ENCODE peak calls at places on chromosomes 3 and 15, in six cellular contexts. J is HepG2, I is GM12878, B is HCT116, Q is K562, E is H1. N is an unnamed sample.

GRCh38 chr3:194032828-194033435 is 103.0 kb upstream of the HES1 start:
- DNase-seq in J (no peak), I (no peak), B (no peak), Q (no peak), E (no peak), N (no peak)

GRCh38 chr3:64445318-64446300 is 220.3 kb upstream of the PRICKLE2 start:
- DNase-seq in J (no peak), I (no peak), B (no peak), Q (peak; percentile 5), E (peak; percentile 54), N (peak; percentile 51)

GRCh38 chr3:138417559-138417982 is 16.8 kb upstream of the ESYT3 start:
- DNase-seq in J (peak; percentile 82), I (no peak), B (peak; percentile 77), Q (peak; percentile 67), E (peak; percentile 79), N (peak; percentile 93)

GRCh38 chr15:45669422-45669821 is 34.6 kb downstream of the SQOR start:
- DNase-seq in J (no peak), I (no peak), B (no peak), Q (no peak), E (no peak), N (no peak)

GRCh38 chr3:55296035-55296434 is 191.1 kb downstream of the WNT5A start:
- DNase-seq in J (no peak), I (no peak), B (no peak), Q (no peak), E (no peak), N (no peak)

GRCh38 chr15:29511663-29512062 is 242.0 kb upstream of the NSMCE3 start:
- DNase-seq in J (no peak), I (no peak), B (no peak), Q (no peak), E (no peak), N (no peak)

GRCh38 chr15:28992996-28993719 is 107.4 kb downstream of the APBA2 start:
- DNase-seq in J (no peak), I (no peak), B (no peak), Q (no peak), E (no peak), N (no peak)

GRCh38 chr3:23501201-23501824 is 298.2 kb downstream of the UBE2E2 start:
- DNase-seq in J (no peak), I (no peak), B (no peak), Q (no peak), E (no peak), N (no peak)

GRCh38 chr15:45469429-45469828 is 53.1 kb downstream of the SLC30A4 start:
- DNase-seq in J (no peak), I (no peak), B (no peak), Q (no peak), E (no peak), N (no peak)

GRCh38 chr15:48645558-48646330 is at the start of gene FBN1:
- DNase-seq in J (peak; percentile 15), I (peak; percentile 33), B (no peak), Q (no peak), E (peak; percentile 39), N (peak; percentile 69)

GRCh38 chr3:188832961-188833615 is 338.7 kb upstream of the TPRG1 start:
- DNase-seq in J (no peak), I (no peak), B (no peak), Q (no peak), E (no peak), N (no peak)

GRCh38 chr3:13199899-13200451 is 126.7 kb upstream of the IQSEC1 start:
- DNase-seq in J (no peak), I (no peak), B (no peak), Q (no peak), E (no peak), N (no peak)

GRCh38 chr3:86845731-86846130 is 145.2 kb downstream of the VGLL3 start:
- DNase-seq in J (no peak), I (no peak), B (no peak), Q (no peak), E (no peak), N (no peak)

GRCh38 chr15:87744815-87745214 is 511.7 kb downstream of the NTRK3 start:
- DNase-seq in J (no peak), I (no peak), B (no peak), Q (no peak), E (no peak), N (no peak)

GRCh38 chr15:82810863-82811421 is 1.5 kb downstream of the WHAMM start:
- DNase-seq in J (no peak), I (peak; percentile 45), B (no peak), Q (no peak), E (no peak), N (no peak)

GRCh38 chr15:92655178-92655995 is at the start of gene FAM174B:
- DNase-seq in J (no peak), I (no peak), B (no peak), Q (no peak), E (no peak), N (peak; percentile 49)

GRCh38 chr3:7194081-7194835 is 333.3 kb downstream of the GRM7 start:
- DNase-seq in J (no peak), I (no peak), B (no peak), Q (no peak), E (no peak), N (no peak)

GRCh38 chr15:40182358-40183029 is 21.6 kb downstream of the BUB1B start:
- DNase-seq in J (no peak), I (no peak), B (no peak), Q (no peak), E (no peak), N (no peak)

GRCh38 chr3:110234831-110235230 is 836.8 kb upstream of the NECTIN3 start:
- DNase-seq in J (no peak), I (no peak), B (no peak), Q (no peak), E (no peak), N (no peak)

GRCh38 chr3:111619833-111620232 is 24.7 kb upstream of the ZBED2 start:
- DNase-seq in J (no peak), I (no peak), B (no peak), Q (no peak), E (no peak), N (no peak)

GRCh38 chr15:25136119-25136518 is 181.3 kb downstream of the SNRPN start:
- DNase-seq in J (peak; percentile 2), I (no peak), B (no peak), Q (peak; percentile 7), E (no peak), N (peak; percentile 32)

GRCh38 chr3:71689305-71689704 is 35.9 kb downstream of the EIF4E3 start:
- DNase-seq in J (no peak), I (no peak), B (no peak), Q (no peak), E (no peak), N (no peak)

GRCh38 chr3:140529096-140529495 is 148.8 kb upstream of the TRIM42 start:
- DNase-seq in J (no peak), I (no peak), B (no peak), Q (no peak), E (no peak), N (peak; percentile 3)

GRCh38 chr15:44535509-44536297 is 1.2 kb upstream of the EIF3J start:
- DNase-seq in J (peak; percentile 15), I (no peak), B (no peak), Q (no peak), E (no peak), N (no peak)

GRCh38 chr3:21954709-21955108 is 203.7 kb upstream of the ZNF385D start:
- DNase-seq in J (no peak), I (no peak), B (no peak), Q (no peak), E (no peak), N (no peak)

GRCh38 chr3:67015702-67016500 is 17.8 kb downstream of the KBTBD8 start:
- DNase-seq in J (no peak), I (no peak), B (no peak), Q (no peak), E (no peak), N (no peak)

GRCh38 chr3:67018105-67018788 is 20.1 kb downstream of the KBTBD8 start:
- DNase-seq in J (no peak), I (no peak), B (no peak), Q (peak; percentile 38), E (no peak), N (no peak)

GRCh38 chr3:67017211-67017610 is 19.1 kb downstream of the KBTBD8 start:
- DNase-seq in J (peak; percentile 67), I (no peak), B (no peak), Q (peak; percentile 62), E (no peak), N (no peak)

GRCh38 chr3:67016522-67017080 is 18.5 kb downstream of the KBTBD8 start:
- DNase-seq in J (no peak), I (no peak), B (no peak), Q (no peak), E (no peak), N (no peak)

GRCh38 chr3:67018789-67019525 is 20.9 kb downstream of the KBTBD8 start:
- DNase-seq in J (no peak), I (no peak), B (no peak), Q (no peak), E (no peak), N (no peak)
- H3K4me1 ChIP-seq in J (peaks cover 21% of the 10 kb centered on the region), I (peaks cover 38% of the 10 kb centered on the region), B (no peaks in the 10 kb centered on the region), Q (peaks cover 40% of the 10 kb centered on the region), E (no peaks in the 10 kb centered on the region), N (no peaks in the 10 kb centered on the region)

DNA sequence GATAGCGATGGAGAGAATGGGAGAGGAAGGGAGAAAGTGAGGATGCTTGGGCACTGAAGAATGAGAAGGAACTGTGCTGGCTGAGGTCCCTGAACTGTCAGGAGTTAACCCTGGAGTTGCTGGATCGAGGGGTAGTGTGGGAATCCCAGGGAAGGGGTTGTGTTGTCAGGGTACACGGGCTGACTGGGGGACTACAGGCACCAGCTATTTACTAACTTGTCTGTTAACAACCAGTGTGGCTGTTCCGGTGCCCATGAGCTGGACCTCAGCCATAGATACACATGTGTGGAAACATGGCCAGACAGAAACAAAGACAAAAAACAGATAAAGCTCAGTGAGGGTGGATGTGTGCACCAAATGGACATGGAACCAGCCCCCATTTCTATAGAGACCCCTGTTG is 55.1 kb downstream of the GASK1A start:
- DNase-seq in J (no peak), I (no peak), B (no peak), Q (no peak), E (no peak), N (no peak)
- TF ChIP-seq ZNF274 in J (no peak), I (no peak), B (no peak), Q (no peak), E (no peak), N (no peak)

GRCh38 chr15:69513450-69513849 is 60.8 kb downstream of the RPLP1 start:
- DNase-seq in J (no peak), I (no peak), B (no peak), Q (no peak), E (no peak), N (no peak)

GRCh38 chr15:69509131-69509530 is 56.5 kb downstream of the RPLP1 start:
- DNase-seq in J (no peak), I (no peak), B (no peak), Q (no peak), E (no peak), N (no peak)

GRCh38 chr15:69508659-69509058 is 56.0 kb downstream of the RPLP1 start:
- DNase-seq in J (no peak), I (no peak), B (no peak), Q (no peak), E (no peak), N (no peak)

GRCh38 chr15:69513986-69514385 is 61.4 kb downstream of the RPLP1 start:
- DNase-seq in J (no peak), I (no peak), B (no peak), Q (no peak), E (no peak), N (no peak)

GRCh38 chr15:69511015-69511414 is 58.4 kb downstream of the RPLP1 start:
- DNase-seq in J (no peak), I (no peak), B (no peak), Q (no peak), E (no peak), N (no peak)
- H3K4me1 ChIP-seq in J (no peaks in the 10 kb centered on the region), I (no peaks in the 10 kb centered on the region), B (no peaks in the 10 kb centered on the region), Q (no peaks in the 10 kb centered on the region), E (no peaks in the 10 kb centered on the region), N (peaks cover 2% of the 10 kb centered on the region)

GRCh38 chr3:136974670-136975069 is 16.9 kb downstream of the IL20RB start:
- DNase-seq in J (no peak), I (no peak), B (no peak), Q (no peak), E (no peak), N (no peak)
- TF ChIP-seq ZNF274 in J (no peak), I (no peak), B (no peak), Q (no peak), E (no peak), N (no peak)

N was measured in NT2/D1.